ENCODE peak calls at places on chromosomes 1 and 21, in seven cellular contexts. M is astrocyte of the spinal cord; J is H1; T is CD4-positive, alpha-beta memory T cell; N is AG10803; Z is GM10248; O is M059J. X is an unnamed sample.

GRCh38 chr21:36749935-36750578 is 51.1 kb downstream of the SIM2 start:
- DNase-seq in M (peak), J (peak), T (no peak), N (peak), Z (no peak), O (peak), X (peak)

GRCh38 chr1:17903386-17903785 is 148.3 kb downstream of the ACTL8 start:
- DNase-seq in M (no peak), J (no peak), T (no peak), N (peak), Z (no peak), O (peak), X (no peak)

GRCh38 chr1:222991177-222991576 is 151.9 kb downstream of the TLR5 start:
- DNase-seq in M (no peak), J (no peak), T (no peak), N (no peak), Z (no peak), O (no peak), X (no peak)

GRCh38 chr1:145845514-145846161 is at the start of gene NUDT17:
- DNase-seq in M (peak), J (peak), T (peak), N (peak), Z (peak), O (peak), X (peak)

GRCh38 chr1:7010534-7011200 is 225.4 kb downstream of the CAMTA1 start:
- DNase-seq in M (no peak), J (no peak), T (no peak), N (no peak), Z (no peak), O (no peak), X (no peak)

GRCh38 chr21:36210779-36211659 is 54.4 kb downstream of the DOP1B start:
- DNase-seq in M (no peak), J (no peak), T (no peak), N (no peak), Z (no peak), O (peak), X (no peak)

GRCh38 chr1:62621907-62622306 is 24.6 kb downstream of the ANGPTL3 start:
- DNase-seq in M (peak), J (no peak), T (no peak), N (peak), Z (peak), O (peak), X (peak)

GRCh38 chr1:66374561-66375111 is 159.3 kb upstream of the SGIP1 start:
- DNase-seq in M (peak), J (no peak), T (peak), N (peak), Z (peak), O (peak), X (peak)

GRCh38 chr1:6922096-6922931 is 137.1 kb downstream of the CAMTA1 start:
- DNase-seq in M (peak), J (no peak), T (no peak), N (peak), Z (no peak), O (peak), X (peak)

GRCh38 chr1:209388358-209388757 is 195.2 kb upstream of the CAMK1G start:
- DNase-seq in M (no peak), J (no peak), T (no peak), N (no peak), Z (no peak), O (no peak), X (no peak)

GRCh38 chr1:34918609-34919561 is 10.6 kb downstream of the DLGAP3 start:
- DNase-seq in M (no peak), J (peak), T (no peak), N (no peak), Z (peak), O (no peak), X (peak)

GRCh38 chr1:167861664-167862381 is 52.1 kb downstream of the ADCY10 start:
- DNase-seq in M (no peak), J (no peak), T (no peak), N (no peak), Z (no peak), O (no peak), X (no peak)

GRCh38 chr21:28509031-28509430 is 483.6 kb downstream of the LTN1 start:
- DNase-seq in M (no peak), J (no peak), T (no peak), N (no peak), Z (no peak), O (no peak), X (no peak)

GRCh38 chr21:39345440-39345839 is 3.4 kb downstream of the HMGN1 start:
- DNase-seq in M (no peak), J (no peak), T (no peak), N (no peak), Z (no peak), O (no peak), X (no peak)

GRCh38 chr1:177928194-177928593 is 41.7 kb downstream of the SEC16B start:
- DNase-seq in M (peak), J (no peak), T (no peak), N (peak), Z (no peak), O (peak), X (peak)

GRCh38 chr1:46364612-46365011 is 24.0 kb downstream of the NSUN4 start:
- DNase-seq in M (peak), J (no peak), T (no peak), N (peak), Z (no peak), O (no peak), X (peak)

GRCh38 chr1:1157914-1158710 is 15.6 kb upstream of the TTLL10 start:
- DNase-seq in M (peak), J (no peak), T (no peak), N (peak), Z (peak), O (peak), X (peak)

GRCh38 chr1:147389532-147390184 is 147.2 kb downstream of the CHD1L start:
- DNase-seq in M (peak), J (peak), T (peak), N (peak), Z (peak), O (peak), X (peak)

X was measured in fibroblast of mammary gland.